ENCODE peak calls at places on chromosomes 11 and 22, in seven cellular contexts. Z, U, F, A, B, M and R are unnamed samples. For H3K36me3, the result is how much of the 10 kb centered on the place peaks cover.

GRCh38 chr11:112961751-112962747 is 829 bp downstream of the NCAM1 start:
- DNase-seq in Z (peak), U (no peak), F (no peak), A (peak), B (peak), M (no peak), R (peak)

GRCh38 chr11:5655474-5655873 is 29.4 kb downstream of the TRIM5 start:
- DNase-seq in Z (no peak), U (no peak), F (no peak), A (no peak), B (no peak), M (no peak), R (no peak)

GRCh38 chr11:2409701-2410468 is 9.3 kb downstream of the TSSC4 start:
- DNase-seq in Z (no peak), U (no peak), F (no peak), A (no peak), B (no peak), M (no peak), R (no peak)

GRCh38 chr11:126354631-126355323 is 709 bp upstream of the ST3GAL4 start:
- DNase-seq in Z (peak), U (no peak), F (no peak), A (no peak), B (no peak), M (no peak), R (no peak)

GRCh38 chr11:64357904-64358535 is 942 bp upstream of the RPS6KA4 start:
- DNase-seq in Z (peak), U (no peak), F (no peak), A (no peak), B (no peak), M (no peak), R (no peak)

GRCh38 chr11:62604460-62605130 is 2.9 kb upstream of the MTA2 start:
- DNase-seq in Z (no peak), U (no peak), F (no peak), A (no peak), B (no peak), M (no peak), R (peak)

GRCh38 chr11:77752518-77752917 is 68.0 kb downstream of the RSF1 start:
- DNase-seq in Z (peak), U (peak), F (no peak), A (no peak), B (no peak), M (peak), R (no peak)

GRCh38 chr11:134572741-134573675 is 161.0 kb upstream of the B3GAT1 start:
- DNase-seq in Z (no peak), U (no peak), F (no peak), A (no peak), B (no peak), M (no peak), R (no peak)

GRCh38 chr22:29810156-29810555 is 27.9 kb downstream of the ASCC2 start:
- DNase-seq in Z (no peak), U (no peak), F (no peak), A (no peak), B (no peak), M (no peak), R (no peak)

GRCh38 chr11:45155058-45155551 is 8.7 kb downstream of the PRDM11 start:
- DNase-seq in Z (peak), U (no peak), F (no peak), A (peak), B (no peak), M (no peak), R (no peak)

GRCh38 chr11:40567392-40567791 is 892.1 kb downstream of the LRRC4C start:
- DNase-seq in Z (no peak), U (no peak), F (no peak), A (no peak), B (no peak), M (no peak), R (no peak)

GRCh38 chr22:18005201-18005926 is 19.0 kb downstream of the MICAL3 start:
- DNase-seq in Z (no peak), U (no peak), F (no peak), A (no peak), B (no peak), M (no peak), R (no peak)

GRCh38 chr22:49381595-49382450 is 445.9 kb downstream of the BRD1 start:
- DNase-seq in Z (no peak), U (no peak), F (no peak), A (no peak), B (no peak), M (no peak), R (no peak)

GRCh38 chr11:45233121-45233803 is 52.9 kb downstream of the SYT13 start:
- DNase-seq in Z (peak), U (peak), F (peak), A (peak), B (peak), M (no peak), R (peak)

GRCh38 chr11:57781529-57781943 is 19.9 kb downstream of the CTNND1 start:
- DNase-seq in Z (no peak), U (no peak), F (no peak), A (no peak), B (no peak), M (no peak), R (no peak)

GRCh38 chr22:33859311-33859710 is 61.0 kb downstream of the LARGE1 start:
- DNase-seq in Z (no peak), U (no peak), F (no peak), A (no peak), B (no peak), M (no peak), R (no peak)

GRCh38 chr11:122853971-122854446 is 15.7 kb downstream of the CRTAM start:
- DNase-seq in Z (peak), U (peak), F (peak), A (peak), B (peak), M (peak), R (peak)

GRCh38 chr11:134346976-134347350 is 15.2 kb downstream of the GLB1L2 start:
- DNase-seq in Z (no peak), U (no peak), F (no peak), A (no peak), B (no peak), M (no peak), R (no peak)

GRCh38 chr11:76798202-76798581 is 15.0 kb downstream of the TSKU start:
- DNase-seq in Z (no peak), U (no peak), F (no peak), A (no peak), B (no peak), M (no peak), R (no peak)

GRCh38 chr11:122893131-122893530 is 10.6 kb downstream of the JHY start:
- DNase-seq in Z (peak), U (no peak), F (no peak), A (no peak), B (no peak), M (no peak), R (peak)

GRCh38 chr11:96218901-96219300 is 124.1 kb downstream of the MAML2 start:
- DNase-seq in Z (no peak), U (no peak), F (no peak), A (no peak), B (no peak), M (no peak), R (no peak)

GRCh38 chr22:18024276-18024939 is at the start of gene MICAL3:
- DNase-seq in Z (peak), U (no peak), F (peak), A (peak), B (peak), M (peak), R (peak)

GRCh38 chr11:31805629-31806185 is 5.4 kb downstream of the PAX6 start:
- DNase-seq in Z (no peak), U (no peak), F (no peak), A (no peak), B (no peak), M (peak), R (no peak)

GRCh38 chr11:31805037-31805628 is 6.0 kb downstream of the PAX6 start:
- DNase-seq in Z (no peak), U (no peak), F (no peak), A (no peak), B (no peak), M (peak), R (no peak)

GRCh38 chr11:31803813-31804438 is 7.2 kb downstream of the PAX6 start:
- DNase-seq in Z (no peak), U (no peak), F (no peak), A (no peak), B (no peak), M (peak), R (no peak)

GRCh38 chr11:31802990-31803812 is 7.9 kb downstream of the PAX6 start:
- DNase-seq in Z (no peak), U (no peak), F (no peak), A (no peak), B (no peak), M (peak), R (no peak)

DNA sequence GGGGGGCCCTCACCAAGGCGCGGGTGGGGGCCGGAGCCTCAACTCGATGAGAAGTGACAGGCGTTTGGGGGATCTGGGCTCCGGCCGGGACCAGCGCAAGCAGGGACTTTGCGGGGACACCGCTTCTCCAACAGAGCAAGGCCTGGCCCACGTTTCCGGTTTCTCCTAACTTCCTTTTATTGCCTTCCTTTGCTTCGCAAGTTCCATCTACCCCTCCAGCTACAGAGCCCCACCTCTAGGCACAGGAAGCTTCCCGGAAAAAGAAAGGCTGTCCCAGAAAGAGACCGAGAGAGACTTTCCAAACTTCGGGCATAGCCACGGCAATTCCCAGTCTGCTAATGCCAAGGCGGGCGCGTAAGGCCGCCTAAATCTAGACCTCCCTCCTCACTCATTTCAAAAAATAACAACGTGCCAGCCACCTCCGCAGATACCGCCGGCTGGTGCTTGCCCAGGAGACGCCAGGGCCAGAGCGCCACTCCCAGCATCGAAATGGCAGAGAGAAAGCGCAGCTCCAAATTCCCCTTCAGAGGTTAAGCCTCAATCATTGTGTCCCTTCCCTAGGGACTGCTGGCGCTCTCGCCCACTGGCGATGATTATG is 6.6 kb downstream of the PAX6 start:
- DNase-seq in Z (no peak), U (no peak), F (no peak), A (no peak), B (no peak), M (peak), R (peak)
- H3K36me3 ChIP-seq in Z (under half), U (under half), F (under half), A (under half), B (under half), M (under half), R (under half)

DNA sequence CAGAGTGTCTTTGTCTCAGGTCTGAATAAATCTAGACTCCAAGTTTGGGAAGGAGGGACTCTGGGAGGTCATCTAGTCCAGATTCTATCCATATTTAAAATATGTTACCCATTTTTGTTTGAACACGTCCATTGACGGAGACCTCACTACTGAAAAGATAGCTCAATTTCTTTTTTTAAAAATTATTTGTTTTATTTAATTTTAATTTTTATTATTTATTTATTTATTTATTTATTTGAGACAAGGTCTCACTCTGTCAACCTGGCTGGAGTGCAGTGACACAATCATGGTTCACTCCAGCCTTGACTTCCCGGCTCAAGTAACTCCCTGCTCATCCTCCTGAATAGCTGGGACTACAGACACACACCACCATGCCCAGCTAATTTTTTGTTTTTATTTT is 89.5 kb upstream of the SNX19 start:
- DNase-seq in Z (no peak), U (no peak), F (no peak), A (no peak), B (no peak), M (no peak), R (no peak)
- H3K36me3 ChIP-seq in Z (under half), U (under half), F (under half), A (under half), B (under half), M (under half), R (under half)

GRCh38 chr22:38741166-38741565 is 14.6 kb downstream of the SUN2 start:
- DNase-seq in Z (no peak), U (no peak), F (no peak), A (no peak), B (no peak), M (no peak), R (no peak)
- H3K36me3 ChIP-seq in Z (under half), U (half or more), F (half or more), A (under half), B (half or more), M (under half), R (half or more)

DNA sequence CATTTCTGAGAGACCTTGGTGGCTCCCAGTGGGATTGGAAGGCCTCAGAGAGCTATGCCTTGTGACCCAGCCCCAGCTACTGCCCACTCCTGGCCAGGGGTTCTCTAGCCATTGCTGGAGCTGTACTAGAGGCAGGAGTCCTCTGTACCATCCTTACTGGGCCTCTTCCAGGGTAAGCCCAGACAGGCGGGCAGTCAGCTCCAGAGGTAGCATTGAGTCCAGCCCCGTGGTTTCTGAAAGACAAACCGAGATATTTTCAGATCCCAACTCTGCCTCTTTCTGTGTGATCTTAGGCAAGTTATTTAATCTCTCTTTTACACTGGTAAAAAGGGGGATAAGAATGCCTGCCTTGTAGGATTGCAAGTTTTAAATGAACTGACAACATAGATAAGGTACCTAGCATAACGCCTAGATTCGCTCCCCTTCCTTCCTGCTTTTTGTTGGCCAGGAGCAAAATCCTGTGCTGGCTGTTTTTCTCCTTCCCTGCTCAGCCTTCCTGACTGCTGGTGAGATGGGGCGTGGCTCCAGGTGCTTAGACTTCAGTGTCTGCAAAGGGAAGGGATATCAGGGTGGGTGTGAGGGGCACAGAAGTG is 56.5 kb upstream of the NNMT start:
- DNase-seq in Z (no peak), U (no peak), F (no peak), A (no peak), B (no peak), M (no peak), R (no peak)
- H3K36me3 ChIP-seq in Z (under half), U (under half), F (under half), A (under half), B (under half), M (under half), R (under half)

GRCh38 chr11:65545853-65546216 is 12.3 kb downstream of the LTBP3 start:
- DNase-seq in Z (no peak), U (no peak), F (no peak), A (no peak), B (no peak), M (no peak), R (no peak)
- H3K36me3 ChIP-seq in Z (under half), U (half or more), F (under half), A (under half), B (under half), M (under half), R (under half)

DNA sequence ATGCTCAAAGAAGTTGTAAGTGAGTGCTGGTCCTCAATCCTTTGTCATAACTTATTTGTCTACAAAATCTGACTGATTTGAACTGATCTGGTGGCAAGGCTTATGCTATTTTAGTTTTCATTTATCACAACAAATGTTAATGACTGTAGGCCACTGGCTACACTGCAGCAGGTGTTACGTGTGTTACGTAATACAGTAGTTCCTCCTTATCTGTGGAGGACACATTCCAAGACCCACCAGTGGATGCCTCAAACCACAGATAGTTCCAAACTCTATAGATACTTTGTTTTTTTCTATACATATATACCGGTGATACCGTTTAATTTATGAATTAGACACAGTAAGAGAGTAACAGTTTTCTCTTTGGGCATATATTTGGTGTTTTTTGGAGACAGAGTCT is 7.0 kb downstream of the MADD start:
- DNase-seq in Z (no peak), U (no peak), F (no peak), A (no peak), B (no peak), M (no peak), R (no peak)
- H3K36me3 ChIP-seq in Z (under half), U (half or more), F (half or more), A (under half), B (under half), M (under half), R (half or more)

DNA sequence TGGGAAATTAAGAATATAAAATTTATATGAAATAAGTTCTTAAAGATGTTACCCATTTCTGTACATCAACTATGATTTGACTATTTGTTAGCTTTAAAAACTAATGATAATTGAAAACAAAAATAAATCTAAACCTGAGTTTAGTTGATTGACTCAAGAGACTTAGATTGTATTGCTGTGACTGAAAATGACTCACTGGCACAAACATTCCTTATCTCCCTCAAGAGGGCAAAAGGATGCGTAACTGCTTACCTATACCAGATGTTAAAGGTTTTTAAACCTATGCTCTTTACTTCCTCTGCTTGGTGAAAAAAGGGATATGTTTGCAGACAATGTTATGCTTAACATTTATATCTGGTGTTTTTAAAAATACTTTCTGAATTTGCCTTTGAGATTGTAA is 30.3 kb downstream of the ATM start:
- DNase-seq in Z (peak), U (peak), F (no peak), A (no peak), B (no peak), M (peak), R (no peak)
- H3K36me3 ChIP-seq in Z (under half), U (under half), F (half or more), A (under half), B (under half), M (under half), R (under half)

GRCh38 chr11:69642913-69643632 is 2.1 kb downstream of the CCND1 start:
- DNase-seq in Z (peak), U (peak), F (peak), A (peak), B (peak), M (peak), R (peak)
- H3K36me3 ChIP-seq in Z (under half), U (half or more), F (under half), A (under half), B (under half), M (under half), R (half or more)

GRCh38 chr11:128759168-128759567 is 65.3 kb downstream of the FLI1 start:
- DNase-seq in Z (no peak), U (no peak), F (no peak), A (no peak), B (no peak), M (no peak), R (no peak)
- H3K36me3 ChIP-seq in Z (under half), U (under half), F (under half), A (under half), B (under half), M (under half), R (under half)